ENCODE peak calls at places on chromosomes 4 and X, in four cellular contexts. R is GM23248, X is HepG2, L is IMR-90. U is an unnamed sample.

GRCh38 chr4:83644677-83645639 is 109.0 kb downstream of the GPAT3 start:
- DNase-seq in R (peak), X (peak), L (peak), U (peak)

GRCh38 chrX:25853002-25853479 is 285.1 kb upstream of the MAGEB18 start:
- DNase-seq in R (no peak), X (no peak), L (no peak), U (no peak)

GRCh38 chrX:34880656-34881055 is 61.9 kb upstream of the FAM47B start:
- DNase-seq in R (peak), X (no peak), L (peak), U (no peak)

GRCh38 chr4:169068423-169068822 is 58.4 kb upstream of the CBR4 start:
- DNase-seq in R (no peak), X (peak), L (no peak), U (no peak)

GRCh38 chr4:73586040-73586439 is 34.2 kb downstream of the RASSF6 start:
- DNase-seq in R (no peak), X (no peak), L (no peak), U (no peak)

GRCh38 chr4:186190456-186191265 is 706 bp upstream of the CYP4V2 start:
- DNase-seq in R (peak), X (no peak), L (no peak), U (peak)

GRCh38 chr4:106325800-106326199 is 9.4 kb downstream of the AIMP1 start:
- DNase-seq in R (peak), X (no peak), L (no peak), U (no peak)

GRCh38 chrX:20263474-20263873 is 3.2 kb downstream of the RPS6KA3 start:
- DNase-seq in R (peak), X (no peak), L (peak), U (peak)

GRCh38 chr4:74109894-74110605 is 11.1 kb upstream of the CXCL2 start:
- DNase-seq in R (peak), X (no peak), L (peak), U (no peak)

GRCh38 chr4:26150948-26151347 is 169.9 kb upstream of the RBPJ start:
- DNase-seq in R (peak), X (no peak), L (peak), U (no peak)

GRCh38 chrX:389021-389441 is 2.3 kb upstream of the PPP2R3B start:
- DNase-seq in R (no peak), X (peak), L (no peak), U (no peak)

GRCh38 chr4:25020240-25020639 is 10.5 kb downstream of the LGI2 start:
- DNase-seq in R (peak), X (no peak), L (no peak), U (no peak)

GRCh38 chrX:40260123-40260751 is 162.5 kb upstream of the BCOR start:
- DNase-seq in R (peak), X (no peak), L (no peak), U (no peak)

GRCh38 chr4:174228988-174229387 is 54.5 kb downstream of the FBXO8 start:
- DNase-seq in R (no peak), X (no peak), L (no peak), U (no peak)

GRCh38 chr4:76758290-76758882 is 139.6 kb downstream of the SOWAHB start:
- DNase-seq in R (peak), X (peak), L (peak), U (peak)

GRCh38 chr4:146437778-146438177 is 84.0 kb downstream of the SLC10A7 start:
- DNase-seq in R (no peak), X (no peak), L (no peak), U (no peak)

GRCh38 chr4:55808187-55808586 is 11.4 kb upstream of the EXOC1L start:
- DNase-seq in R (no peak), X (no peak), L (no peak), U (no peak)

GRCh38 chr4:80484707-80485106 is 149.2 kb downstream of the CFAP299 start:
- DNase-seq in R (peak), X (no peak), L (peak), U (no peak)

GRCh38 chr4:186037692-186038658 is 31.0 kb upstream of the TLR3 start:
- DNase-seq in R (peak), X (peak), L (peak), U (peak)

DNA sequence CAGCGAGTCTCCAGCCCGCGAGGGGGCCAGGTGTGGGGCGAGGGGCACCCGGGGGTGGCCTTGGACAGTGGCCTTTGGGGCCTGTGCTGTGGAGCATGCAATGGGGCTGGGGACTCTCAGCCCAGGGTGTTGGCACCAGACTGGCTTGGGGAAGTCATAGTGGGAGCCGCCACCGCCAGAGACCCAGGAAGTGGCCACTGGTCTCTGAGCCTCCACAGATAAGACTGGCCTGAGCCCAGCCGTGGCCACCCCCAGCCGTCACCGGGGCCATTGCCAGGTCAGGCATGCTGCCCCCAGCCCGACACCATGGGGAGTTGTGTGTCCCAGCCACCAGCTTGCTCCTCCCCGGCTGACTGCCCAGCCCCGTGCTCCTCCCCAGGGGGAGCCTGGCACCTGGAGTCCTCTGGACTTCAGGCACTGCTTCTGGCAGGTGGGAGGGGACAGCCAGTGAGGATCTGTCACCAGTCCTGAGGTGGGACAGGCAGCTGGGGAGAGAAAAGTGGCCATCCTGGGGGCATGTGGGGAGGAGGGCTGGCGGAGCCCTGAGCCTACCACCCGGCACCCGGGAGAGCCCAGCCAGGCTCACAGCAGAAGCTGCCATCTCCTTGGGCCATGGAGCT is 32.5 kb downstream of the TACC3 start:
- DNase-seq in R (no peak), X (peak), L (no peak), U (no peak)
- H3K9ac ChIP-seq in R (no peak), X (peak), L (no peak), U (no peak)

GRCh38 chr4:123352240-123352945 is 44.2 kb upstream of the SPRY1 start:
- DNase-seq in R (peak), X (no peak), L (peak), U (no peak)
- H3K9ac ChIP-seq in R (no peak), X (no peak), L (no peak), U (no peak)

GRCh38 chrX:134173541-134174272 is 63.3 kb upstream of the CCDC160 start:
- DNase-seq in R (no peak), X (no peak), L (no peak), U (no peak)
- H3K9ac ChIP-seq in R (no peak), X (no peak), L (no peak), U (no peak)

GRCh38 chrX:103608305-103608963 is 671 bp downstream of the TCEAL3 start:
- DNase-seq in R (peak), X (no peak), L (no peak), U (no peak)

GRCh38 chrX:103613362-103613761 is 5.6 kb downstream of the TCEAL3 start:
- DNase-seq in R (no peak), X (no peak), L (peak), U (no peak)

GRCh38 chrX:103610282-103610681 is 2.5 kb downstream of the TCEAL3 start:
- DNase-seq in R (no peak), X (no peak), L (no peak), U (no peak)

GRCh38 chrX:103607385-103608304 is at the start of gene TCEAL3:
- DNase-seq in R (peak), X (no peak), L (peak), U (no peak)
- H3K9ac ChIP-seq in R (peak), X (no peak), L (peak), U (peak)